ENCODE peak calls at places on chromosomes 1 and 21, in eight cellular contexts. J is tibial artery, B is transverse colon, T is PC-3, P is cardiac muscle cell, O is heart left ventricle, M is Peyer's patch, E is brain microvascular endothelial cell. R is an unnamed sample.

GRCh38 chr1:58769809-58770345 is 14.0 kb downstream of the JUN start:
- DNase-seq in J (no peak), B (no peak), T (no peak), P (no peak), O (no peak), M (no peak), E (no peak), R (no peak)

GRCh38 chr1:117244306-117244705 is 33.6 kb upstream of the VTCN1 start:
- DNase-seq in J (no peak), B (no peak), T (no peak), P (no peak), O (no peak), M (no peak), E (no peak), R (no peak)

GRCh38 chr1:111406325-111406768 is 21.2 kb downstream of the OVGP1 start:
- DNase-seq in J (no peak), B (peak), T (peak), P (no peak), O (peak), M (no peak), E (no peak), R (peak)

GRCh38 chr1:55639051-55639450 is 423.9 kb upstream of the USP24 start:
- DNase-seq in J (no peak), B (no peak), T (peak), P (no peak), O (no peak), M (no peak), E (no peak), R (no peak)

GRCh38 chr1:54516249-54516920 is 31.6 kb upstream of the ACOT11 start:
- DNase-seq in J (no peak), B (no peak), T (peak), P (no peak), O (no peak), M (no peak), E (no peak), R (peak)

GRCh38 chr1:71967670-71968069 is 314.7 kb downstream of the NEGR1 start:
- DNase-seq in J (no peak), B (no peak), T (no peak), P (no peak), O (no peak), M (no peak), E (no peak), R (no peak)

GRCh38 chr21:27134513-27134912 is 167.6 kb upstream of the ADAMTS5 start:
- DNase-seq in J (no peak), B (no peak), T (no peak), P (no peak), O (no peak), M (no peak), E (no peak), R (no peak)

GRCh38 chr1:41622859-41623732 is 138.6 kb upstream of the EDN2 start:
- DNase-seq in J (peak), B (no peak), T (peak), P (no peak), O (no peak), M (no peak), E (no peak), R (no peak)

GRCh38 chr1:41199375-41199774 is 42.7 kb downstream of the SCMH1 start:
- DNase-seq in J (no peak), B (no peak), T (no peak), P (no peak), O (no peak), M (no peak), E (no peak), R (no peak)

GRCh38 chr1:230010618-230011332 is 56.3 kb upstream of the GALNT2 start:
- DNase-seq in J (no peak), B (no peak), T (peak), P (no peak), O (no peak), M (no peak), E (no peak), R (no peak)

GRCh38 chr1:186286615-186287317 is 88.3 kb downstream of the TPR start:
- DNase-seq in J (no peak), B (no peak), T (peak), P (no peak), O (no peak), M (no peak), E (peak), R (no peak)

GRCh38 chr1:23441446-23442148 is 17.0 kb upstream of the TCEA3 start:
- DNase-seq in J (no peak), B (no peak), T (no peak), P (no peak), O (no peak), M (no peak), E (no peak), R (no peak)

GRCh38 chr21:15250384-15250783 is 185.6 kb upstream of the NRIP1 start:
- DNase-seq in J (no peak), B (no peak), T (peak), P (no peak), O (no peak), M (no peak), E (no peak), R (peak)

GRCh38 chr21:15257646-15258045 is 192.8 kb upstream of the NRIP1 start:
- DNase-seq in J (no peak), B (no peak), T (no peak), P (no peak), O (no peak), M (no peak), E (no peak), R (no peak)

GRCh38 chr21:15255359-15256157 is 190.8 kb upstream of the NRIP1 start:
- DNase-seq in J (no peak), B (no peak), T (no peak), P (no peak), O (no peak), M (no peak), E (no peak), R (no peak)

GRCh38 chr21:15252437-15252836 is 187.6 kb upstream of the NRIP1 start:
- DNase-seq in J (no peak), B (no peak), T (no peak), P (no peak), O (no peak), M (no peak), E (no peak), R (no peak)

GRCh38 chr21:15254111-15254510 is 189.3 kb upstream of the NRIP1 start:
- DNase-seq in J (no peak), B (no peak), T (no peak), P (no peak), O (no peak), M (no peak), E (no peak), R (no peak)
- TF ChIP-seq CTCF in J (no peak), B (no peak), T (no peak), P (no peak), O (no peak), M (no peak), E (no peak), R (no peak)

DNA sequence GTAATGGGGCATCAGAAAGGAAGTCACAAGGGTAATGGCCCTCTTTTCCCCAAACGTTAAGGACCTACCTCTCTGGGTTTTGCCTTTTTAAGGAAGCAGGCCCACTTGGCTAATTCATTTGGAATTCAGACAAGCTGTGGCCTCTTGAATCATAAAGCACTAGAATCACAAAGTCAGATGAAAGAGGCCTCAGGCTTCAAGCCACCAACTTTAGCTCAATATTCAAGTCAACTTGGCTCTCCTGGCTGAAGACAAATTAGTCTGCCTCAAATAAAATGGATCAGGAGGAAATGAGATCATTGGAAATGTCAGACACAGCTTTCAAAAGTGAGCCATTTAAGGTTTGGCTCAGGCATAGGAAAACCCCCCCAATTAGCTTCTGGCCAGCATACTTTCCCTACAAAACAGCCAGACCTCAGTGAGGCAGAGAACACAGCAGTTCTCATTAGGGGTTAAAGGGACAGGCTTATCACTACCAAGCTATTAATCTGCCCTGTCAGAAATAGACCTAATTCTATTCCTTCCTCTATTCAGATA is 34.3 kb downstream of the SLC35D1 start:
- DNase-seq in J (no peak), B (no peak), T (no peak), P (peak), O (peak), M (no peak), E (peak), R (no peak)
- H3K27ac ChIP-seq in J (peak), B (peak), T (no peak), P (peak), O (peak), M (no peak), E (peak), R (no peak)

DNA sequence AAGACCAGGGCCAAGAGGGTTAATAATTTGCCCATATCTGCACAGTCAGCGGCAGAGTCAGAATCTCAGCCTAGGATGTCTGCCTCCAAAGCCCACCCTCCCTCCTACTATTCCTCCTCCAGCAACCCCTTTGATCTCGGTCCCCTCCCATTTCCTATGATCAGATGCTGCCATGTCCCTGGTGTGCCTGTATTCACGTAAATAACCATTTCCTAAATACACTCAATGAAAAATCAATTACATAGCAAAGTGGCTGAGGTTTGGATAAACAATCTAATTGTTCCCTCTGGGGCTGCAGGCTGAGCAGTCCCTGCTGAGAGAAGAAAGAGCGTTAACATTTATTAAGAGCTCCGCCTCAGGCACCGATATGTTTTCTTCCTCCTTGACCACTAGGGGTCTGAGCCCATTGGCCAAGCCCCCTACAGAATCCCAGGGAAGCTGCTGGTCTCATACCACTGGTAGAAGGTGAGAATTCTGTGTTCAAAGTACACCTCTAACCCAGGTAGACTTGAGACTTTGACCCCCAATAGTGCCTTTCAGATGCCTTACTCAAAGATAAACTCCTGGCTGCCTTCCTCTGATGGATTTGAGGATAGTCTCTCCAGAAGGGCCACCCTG is 34.0 kb upstream of the CAMK1G start:
- DNase-seq in J (no peak), B (no peak), T (no peak), P (no peak), O (no peak), M (no peak), E (no peak), R (no peak)
- TF ChIP-seq CTCF in J (no peak), B (no peak), T (peak), P (peak), O (no peak), M (no peak), E (peak), R (no peak)

GRCh38 chr1:156509424-156510035 is 9.0 kb upstream of the MEF2D start:
- DNase-seq in J (peak), B (peak), T (no peak), P (no peak), O (no peak), M (no peak), E (no peak), R (no peak)
- H3K27ac ChIP-seq in J (peak), B (peak), T (no peak), P (peak), O (peak), M (peak), E (no peak), R (peak)

GRCh38 chr1:222239130-222239529 is 308.8 kb downstream of the HHIPL2 start:
- DNase-seq in J (no peak), B (no peak), T (no peak), P (no peak), O (no peak), M (no peak), E (no peak), R (no peak)

GRCh38 chr1:222234351-222234750 is 313.6 kb downstream of the HHIPL2 start:
- DNase-seq in J (no peak), B (no peak), T (no peak), P (no peak), O (no peak), M (no peak), E (no peak), R (no peak)

DNA sequence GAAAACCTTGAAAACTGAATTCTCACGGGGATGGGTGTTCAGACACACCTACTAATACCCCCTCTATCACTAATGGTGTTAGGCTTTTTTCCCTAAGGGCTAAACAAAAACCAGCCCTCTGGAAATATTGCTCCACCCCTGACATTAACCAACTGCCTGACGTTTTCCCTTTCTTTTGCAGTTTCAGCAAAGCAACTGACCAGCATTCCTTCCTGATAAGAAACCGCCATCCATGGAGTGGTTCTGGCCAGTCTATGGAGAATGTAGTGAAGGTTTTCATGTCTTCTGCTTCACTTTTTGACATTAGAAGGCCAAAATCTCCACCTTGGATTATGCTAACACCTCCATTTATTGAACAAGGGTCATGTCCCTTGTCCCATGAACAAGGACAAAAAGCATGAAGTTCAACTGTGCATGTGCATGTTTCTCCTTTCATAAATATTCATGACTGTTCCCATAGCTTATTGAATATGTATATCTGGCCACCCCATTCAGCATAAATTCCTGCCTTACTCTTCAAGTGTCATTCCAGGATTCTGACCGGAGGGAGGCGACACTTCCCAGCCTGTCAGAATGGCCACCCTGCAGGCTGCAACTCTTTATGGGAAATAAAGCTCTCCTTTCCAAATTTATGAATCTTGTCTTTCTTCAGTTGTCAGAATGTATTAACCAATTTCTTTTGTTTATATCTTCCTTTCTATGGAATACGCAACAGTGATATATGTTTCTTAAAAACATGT is 314.3 kb downstream of the HHIPL2 start:
- DNase-seq in J (no peak), B (no peak), T (peak), P (no peak), O (no peak), M (no peak), E (no peak), R (no peak)
- TF ChIP-seq CTCF in J (no peak), B (no peak), T (peak), P (no peak), O (no peak), M (no peak), E (no peak), R (no peak)

GRCh38 chr1:15951341-15952153 is 24.4 kb downstream of the ZBTB17 start:
- DNase-seq in J (peak), B (no peak), T (no peak), P (no peak), O (no peak), M (no peak), E (no peak), R (no peak)
- H3K27ac ChIP-seq in J (peak), B (peak), T (peak), P (no peak), O (no peak), M (peak), E (peak), R (peak)